ENCODE peak calls at places on chromosomes 16 and 17, in five cellular contexts. One of them, this sample, is unnamed.

GRCh38 chr17:77036841-77037381 is 103.9 kb upstream of the SEC14L1 start:
- DNase-seq in RCC 7860: no peak
- DNase-seq in retinal pigment epithelial cell: no peak
- DNase-seq in HFF-Myc: no peak
- DNase-seq in nephron progenitor cell: no peak
- DNase-seq in this sample: no peak

GRCh38 chr17:4901108-4901647 is 1.7 kb downstream of the CHRNE start:
- DNase-seq in RCC 7860: no peak
- DNase-seq in retinal pigment epithelial cell: no peak
- DNase-seq in HFF-Myc: no peak
- DNase-seq in nephron progenitor cell: no peak
- DNase-seq in this sample: no peak

GRCh38 chr17:66803474-66803951 is 31.4 kb upstream of the CACNG5 start:
- DNase-seq in RCC 7860: no peak
- DNase-seq in retinal pigment epithelial cell: no peak
- DNase-seq in HFF-Myc: no peak
- DNase-seq in nephron progenitor cell: no peak
- DNase-seq in this sample: no peak

GRCh38 chr16:69133555-69133954 is 1.1 kb downstream of the UTP4 start:
- DNase-seq in RCC 7860: no peak
- DNase-seq in retinal pigment epithelial cell: no peak
- DNase-seq in HFF-Myc: no peak
- DNase-seq in nephron progenitor cell: no peak
- DNase-seq in this sample: no peak

GRCh38 chr17:58303981-58304734 is 23.4 kb upstream of the MPO start:
- DNase-seq in RCC 7860: no peak
- DNase-seq in retinal pigment epithelial cell: no peak
- DNase-seq in HFF-Myc: no peak
- DNase-seq in nephron progenitor cell: peak; percentile 46
- DNase-seq in this sample: peak; percentile 7

GRCh38 chr16:27844826-27845225 is 218.7 kb downstream of the GSG1L start:
- DNase-seq in RCC 7860: no peak
- DNase-seq in retinal pigment epithelial cell: no peak
- DNase-seq in HFF-Myc: no peak
- DNase-seq in nephron progenitor cell: no peak
- DNase-seq in this sample: no peak

GRCh38 chr17:82231562-82232321 is 2.9 kb downstream of the SLC16A3 start:
- DNase-seq in RCC 7860: peak; percentile 87
- DNase-seq in retinal pigment epithelial cell: no peak
- DNase-seq in HFF-Myc: no peak
- DNase-seq in nephron progenitor cell: peak; percentile 61
- DNase-seq in this sample: no peak

GRCh38 chr17:31373150-31374082 is 18.1 kb upstream of the RAB11FIP4 start:
- DNase-seq in RCC 7860: peak; percentile 48
- DNase-seq in retinal pigment epithelial cell: peak; percentile 16
- DNase-seq in HFF-Myc: peak; percentile 54
- DNase-seq in nephron progenitor cell: no peak
- DNase-seq in this sample: peak; percentile 14

GRCh38 chr16:27795992-27796614 is 246.2 kb downstream of the KATNIP start:
- DNase-seq in RCC 7860: no peak
- DNase-seq in retinal pigment epithelial cell: no peak
- DNase-seq in HFF-Myc: no peak
- DNase-seq in nephron progenitor cell: peak; percentile 94
- DNase-seq in this sample: no peak

GRCh38 chr17:6936370-6937028 is 59.4 kb upstream of the ALOX12 start:
- DNase-seq in RCC 7860: no peak
- DNase-seq in retinal pigment epithelial cell: no peak
- DNase-seq in HFF-Myc: no peak
- DNase-seq in nephron progenitor cell: no peak
- DNase-seq in this sample: no peak

GRCh38 chr17:19656336-19656735 is 7.8 kb downstream of the ALDH3A2 start:
- DNase-seq in RCC 7860: no peak
- DNase-seq in retinal pigment epithelial cell: no peak
- DNase-seq in HFF-Myc: no peak
- DNase-seq in nephron progenitor cell: no peak
- DNase-seq in this sample: no peak

GRCh38 chr17:59378621-59379194 is 47.3 kb downstream of the YPEL2 start:
- DNase-seq in RCC 7860: no peak
- DNase-seq in retinal pigment epithelial cell: no peak
- DNase-seq in HFF-Myc: no peak
- DNase-seq in nephron progenitor cell: no peak
- DNase-seq in this sample: peak; percentile 63

GRCh38 chr17:80891096-80892018 is 100.3 kb upstream of the CHMP6 start:
- DNase-seq in RCC 7860: peak; percentile 99
- DNase-seq in retinal pigment epithelial cell: peak; percentile 50
- DNase-seq in HFF-Myc: peak; percentile 67
- DNase-seq in nephron progenitor cell: no peak
- DNase-seq in this sample: peak; percentile 68

GRCh38 chr16:123971-124370 is 14.5 kb downstream of the NPRL3 start:
- DNase-seq in RCC 7860: no peak
- DNase-seq in retinal pigment epithelial cell: no peak
- DNase-seq in HFF-Myc: no peak
- DNase-seq in nephron progenitor cell: no peak
- DNase-seq in this sample: no peak

GRCh38 chr16:76676356-76676755 is 399.2 kb downstream of the CNTNAP4 start:
- DNase-seq in RCC 7860: no peak
- DNase-seq in retinal pigment epithelial cell: no peak
- DNase-seq in HFF-Myc: no peak
- DNase-seq in nephron progenitor cell: no peak
- DNase-seq in this sample: no peak

GRCh38 chr17:11369570-11369969 is 128.6 kb downstream of the SHISA6 start:
- DNase-seq in RCC 7860: no peak
- DNase-seq in retinal pigment epithelial cell: no peak
- DNase-seq in HFF-Myc: no peak
- DNase-seq in nephron progenitor cell: no peak
- DNase-seq in this sample: no peak

GRCh38 chr17:39360537-39360936 is 40.9 kb downstream of the FBXL20 start:
- DNase-seq in RCC 7860: no peak
- DNase-seq in retinal pigment epithelial cell: no peak
- DNase-seq in HFF-Myc: no peak
- DNase-seq in nephron progenitor cell: no peak
- DNase-seq in this sample: no peak

This sample was measured in HS-27A.